ENCODE peak calls at places on chromosomes 3 and 15, in seven cellular contexts. One of them, this sample, is unnamed.

GRCh38 chr3:150371741-150372254 is 36.3 kb upstream of the TSC22D2 start:
- DNase-seq in left ventricle myocardium superior: no peak
- DNase-seq in kidney: no peak
- DNase-seq in EL: peak
- DNase-seq in HT1080: peak
- DNase-seq in iPS-NIHi11: peak
- DNase-seq in left lung: no peak
- DNase-seq in this sample: no peak

GRCh38 chr3:3069723-3070122 is 40.5 kb downstream of the IL5RA start:
- DNase-seq in left ventricle myocardium superior: no peak
- DNase-seq in EL: no peak
- DNase-seq in iPS-NIHi11: no peak
- DNase-seq in left lung: no peak
- DNase-seq in kidney: no peak
- DNase-seq in HT1080: no peak
- DNase-seq in this sample: no peak

GRCh38 chr3:196569003-196569516 is 600 bp downstream of the FBXO45 start:
- DNase-seq in EL: peak
- DNase-seq in iPS-NIHi11: peak
- DNase-seq in left lung: peak
- DNase-seq in kidney: peak
- DNase-seq in left ventricle myocardium superior: peak
- DNase-seq in HT1080: peak
- DNase-seq in this sample: no peak

GRCh38 chr15:72272997-72273352 is 621 bp upstream of the PARP6 start:
- DNase-seq in left lung: no peak
- DNase-seq in HT1080: no peak
- DNase-seq in left ventricle myocardium superior: no peak
- DNase-seq in kidney: no peak
- DNase-seq in iPS-NIHi11: no peak
- DNase-seq in EL: no peak
- DNase-seq in this sample: no peak

GRCh38 chr15:41919954-41920538 is 26.2 kb upstream of the SPTBN5 start:
- DNase-seq in HT1080: no peak
- DNase-seq in kidney: no peak
- DNase-seq in iPS-NIHi11: no peak
- DNase-seq in left ventricle myocardium superior: no peak
- DNase-seq in left lung: no peak
- DNase-seq in EL: peak
- DNase-seq in this sample: no peak

GRCh38 chr3:173774275-173774674 is 376.7 kb downstream of the NLGN1 start:
- DNase-seq in left ventricle myocardium superior: no peak
- DNase-seq in iPS-NIHi11: no peak
- DNase-seq in HT1080: no peak
- DNase-seq in kidney: no peak
- DNase-seq in left lung: no peak
- DNase-seq in EL: no peak
- DNase-seq in this sample: no peak

GRCh38 chr15:98515186-98515585 is 133.2 kb upstream of the IGF1R start:
- DNase-seq in left lung: no peak
- DNase-seq in left ventricle myocardium superior: no peak
- DNase-seq in kidney: no peak
- DNase-seq in iPS-NIHi11: no peak
- DNase-seq in EL: no peak
- DNase-seq in HT1080: no peak
- DNase-seq in this sample: no peak

GRCh38 chr3:60752800-60753199 is 498.5 kb downstream of the FHIT start:
- DNase-seq in left ventricle myocardium superior: no peak
- DNase-seq in EL: no peak
- DNase-seq in kidney: no peak
- DNase-seq in HT1080: no peak
- DNase-seq in left lung: no peak
- DNase-seq in iPS-NIHi11: no peak
- DNase-seq in this sample: no peak

This sample was measured in T-helper 17 cell.